ENCODE peak calls at places on chromosomes 13 and 19, in eight cellular contexts. C, X, W, F, Z, K, P and O are unnamed samples. For H3K4me1, the result is how much of the 10 kb centered on the place peaks cover.

GRCh38 chr13:45847554-45848224 is 3.9 kb downstream of the SIAH3 start:
- DNase-seq in C (peak), P (no peak), F (peak), W (peak), X (peak), Z (peak), K (no peak), O (no peak)

GRCh38 chr19:4636151-4636717 is 3.1 kb upstream of the TNFAIP8L1 start:
- DNase-seq in X (peak), P (peak), K (no peak), Z (peak), W (peak), C (peak), F (peak), O (no peak)

GRCh38 chr13:92460479-92460878 is 766.1 kb upstream of the GPC6 start:
- DNase-seq in C (peak), X (no peak), K (no peak), P (no peak), F (no peak), Z (no peak), W (no peak), O (no peak)

GRCh38 chr13:41061075-41061913 is at the start of gene WBP4:
- DNase-seq in P (peak), K (peak), X (peak), F (peak), Z (peak), C (peak), W (peak), O (peak)

GRCh38 chr13:113946409-113947181 is 27.3 kb downstream of the C13orf46 start:
- DNase-seq in Z (peak), C (no peak), P (no peak), F (no peak), K (no peak), W (no peak), X (no peak), O (no peak)

GRCh38 chr13:113941571-113942191 is 32.2 kb downstream of the C13orf46 start:
- DNase-seq in C (no peak), K (no peak), X (no peak), W (no peak), F (no peak), Z (no peak), P (no peak), O (no peak)

GRCh38 chr13:33262069-33262487 is 23.5 kb downstream of the STARD13 start:
- DNase-seq in F (no peak), X (no peak), W (peak), P (no peak), Z (peak), C (no peak), K (peak), O (no peak)

GRCh38 chr13:98751397-98752110 is 918 bp downstream of the SLC15A1 start:
- DNase-seq in K (no peak), F (no peak), C (peak), Z (peak), P (no peak), X (no peak), W (peak), O (no peak)

GRCh38 chr13:36543671-36544070 is 111.4 kb downstream of the CCNA1 start:
- DNase-seq in P (no peak), Z (no peak), K (no peak), C (no peak), F (no peak), X (no peak), W (no peak), O (no peak)

GRCh38 chr13:109974354-109974753 is 188.0 kb upstream of the IRS2 start:
- DNase-seq in Z (no peak), C (no peak), X (no peak), W (no peak), P (no peak), K (no peak), F (no peak), O (no peak)

GRCh38 chr19:34474233-34474989 is 7.1 kb upstream of the WTIP start:
- DNase-seq in P (no peak), W (no peak), F (no peak), C (no peak), Z (no peak), K (no peak), X (no peak), O (no peak)

GRCh38 chr13:62046512-62046911 is 630.9 kb upstream of the PCDH20 start:
- DNase-seq in K (no peak), P (no peak), W (no peak), C (no peak), F (no peak), X (no peak), Z (peak), O (no peak)

GRCh38 chr19:3238066-3238561 is 13.7 kb downstream of the CELF5 start:
- DNase-seq in P (no peak), C (no peak), Z (no peak), W (no peak), K (no peak), F (no peak), X (no peak), O (no peak)

GRCh38 chr13:98984118-98984517 is 6.3 kb upstream of the DOCK9 start:
- DNase-seq in C (no peak), W (no peak), F (no peak), P (peak), K (peak), X (no peak), Z (no peak), O (no peak)

GRCh38 chr13:27259831-27260230 is 8.5 kb downstream of the RPL21 start:
- DNase-seq in P (no peak), K (no peak), Z (no peak), F (no peak), C (no peak), W (no peak), X (no peak), O (no peak)

GRCh38 chr19:34364830-34365462 is at the start of gene GPI:
- DNase-seq in K (peak), X (peak), P (peak), W (peak), C (peak), Z (peak), F (peak), O (no peak)

GRCh38 chr19:58518261-58519086 is 1.1 kb downstream of the ZBTB45 start:
- DNase-seq in C (no peak), F (no peak), W (peak), Z (no peak), X (no peak), P (no peak), K (no peak), O (no peak)

GRCh38 chr13:108313382-108313781 is 43.9 kb downstream of the TNFSF13B start:
- DNase-seq in K (no peak), X (no peak), Z (no peak), W (no peak), C (no peak), P (no peak), F (no peak), O (no peak)

GRCh38 chr13:48159436-48160225 is 64.7 kb upstream of the MED4 start:
- DNase-seq in X (no peak), P (no peak), K (no peak), C (no peak), W (no peak), F (no peak), Z (no peak), O (no peak)

GRCh38 chr13:33017410-33017929 is 1.2 kb downstream of the KL start:
- DNase-seq in F (no peak), X (peak), P (no peak), K (peak), Z (no peak), C (peak), W (peak), O (no peak)

GRCh38 chr13:21234537-21234936 is 58.1 kb downstream of the MRPL57 start:
- DNase-seq in Z (no peak), X (no peak), W (no peak), P (no peak), K (peak), F (no peak), C (no peak), O (no peak)

GRCh38 chr13:31793246-31793645 is 53.9 kb downstream of the RXFP2 start:
- DNase-seq in Z (no peak), P (no peak), W (no peak), F (no peak), C (no peak), K (no peak), X (no peak), O (no peak)

GRCh38 chr13:27043013-27043412 is 128.6 kb downstream of the USP12 start:
- DNase-seq in X (peak), C (peak), P (no peak), F (no peak), K (peak), Z (no peak), W (no peak), O (no peak)

GRCh38 chr13:92187378-92187989 is 789.1 kb downstream of the GPC5 start:
- DNase-seq in P (peak), C (peak), F (no peak), X (peak), K (peak), Z (no peak), W (no peak), O (no peak)

GRCh38 chr13:43686557-43686956 is 100.2 kb downstream of the ENOX1 start:
- DNase-seq in F (no peak), W (no peak), K (peak), Z (no peak), P (no peak), C (peak), X (no peak), O (no peak)

GRCh38 chr13:43815204-43815603 is 28.4 kb upstream of the ENOX1 start:
- DNase-seq in X (no peak), F (no peak), Z (no peak), C (no peak), P (no peak), K (no peak), W (no peak), O (no peak)

GRCh38 chr19:4061178-4061682 is 5.5 kb downstream of the ZBTB7A start:
- DNase-seq in C (peak), Z (peak), W (peak), X (peak), K (peak), P (peak), F (peak), O (no peak)

GRCh38 chr19:46863818-46864629 is 3.2 kb downstream of the ARHGAP35 start:
- DNase-seq in X (no peak), F (no peak), K (peak), P (peak), C (peak), Z (no peak), W (no peak), O (no peak)

GRCh38 chr13:50911051-50911690 is 1.6 kb downstream of the RNASEH2B start:
- DNase-seq in P (no peak), F (no peak), Z (no peak), C (no peak), K (peak), X (no peak), W (no peak), O (no peak)

GRCh38 chr13:40477623-40478608 is 188.5 kb downstream of the FOXO1 start:
- DNase-seq in P (no peak), F (no peak), X (peak), W (no peak), Z (no peak), K (peak), C (peak), O (no peak)

DNA sequence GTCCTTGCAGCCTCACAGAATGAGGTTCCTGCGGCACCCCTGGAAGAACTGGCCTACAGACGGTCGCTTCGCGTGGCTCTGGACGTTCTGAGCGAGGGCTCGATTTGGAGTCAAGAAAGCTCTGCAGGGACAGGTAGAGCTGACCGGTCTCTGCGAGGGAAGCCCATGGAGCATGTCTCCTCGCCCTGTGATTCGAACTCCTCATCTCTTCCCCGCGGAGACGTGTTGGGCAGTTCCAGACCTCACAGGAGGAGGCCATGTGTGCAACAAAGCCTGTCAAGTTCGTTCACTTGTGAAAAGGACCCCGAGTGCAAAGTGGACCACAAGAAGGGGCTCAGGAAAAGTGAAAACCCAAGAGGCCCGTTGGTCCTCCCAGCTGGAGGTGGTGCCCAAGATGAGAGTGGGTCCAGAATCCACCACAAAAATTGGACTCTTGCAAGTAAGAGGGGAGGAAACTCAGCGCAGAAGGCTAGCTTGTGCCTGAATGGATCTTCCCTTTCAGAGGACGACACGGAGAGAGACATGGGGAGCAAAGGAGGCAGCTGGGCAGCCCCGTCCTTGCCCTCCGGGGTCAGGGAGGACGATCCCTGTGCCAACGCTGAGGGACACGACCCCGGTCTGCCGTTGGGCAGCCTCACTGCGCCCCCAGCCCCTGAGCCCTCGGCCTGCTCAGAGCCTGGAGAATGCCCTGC is 23.4 kb upstream of the NDUFS7 start:
- DNase-seq in X (no peak), K (no peak), Z (no peak), C (no peak), P (no peak), W (no peak), F (no peak), O (no peak)
- H3K4me1 ChIP-seq in X (under half), K (under half), Z (under half), C (under half), P (under half), W (under half), F (under half), O (under half)

DNA sequence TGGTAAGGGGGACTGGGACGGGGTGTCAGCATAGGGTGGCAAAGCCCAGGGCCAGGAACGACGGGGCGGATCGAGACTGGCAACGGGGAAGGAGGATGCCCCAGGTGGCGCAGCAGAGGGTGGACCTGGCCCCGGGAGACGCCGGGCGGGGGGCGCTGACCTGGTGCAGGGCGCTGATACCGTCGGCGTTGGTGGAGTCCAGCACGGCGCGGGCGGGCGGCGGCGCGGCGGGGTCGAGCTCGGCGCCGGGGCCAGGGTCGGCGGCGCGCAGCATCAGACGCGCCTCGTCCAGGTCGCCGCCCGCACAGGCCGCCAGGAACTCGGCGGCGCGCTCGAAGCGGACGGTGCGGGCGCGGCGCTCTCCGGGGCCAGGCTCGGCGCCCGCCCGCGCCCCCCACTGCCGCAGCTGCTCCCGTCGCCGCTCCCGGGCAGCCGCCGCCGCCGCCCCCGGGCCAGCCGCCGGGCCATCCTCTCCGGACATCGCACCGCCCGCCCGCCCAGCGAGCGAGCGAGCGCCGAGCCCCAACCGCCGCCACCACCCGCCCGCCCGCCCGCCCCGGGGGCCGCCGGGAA is 288 bp downstream of the PPP1R12C start:
- DNase-seq in F (no peak), X (no peak), K (no peak), Z (no peak), W (peak), P (no peak), C (peak), O (no peak)
- TF ChIP-seq POLR2A in F (peak), X (peak), K (no peak), Z (no peak), W (no peak), P (no peak), C (no peak), O (no peak)

GRCh38 chr19:13016628-13017305 is 21.5 kb downstream of the NFIX start:
- DNase-seq in F (no peak), P (no peak), K (no peak), W (no peak), Z (no peak), C (no peak), X (no peak), O (no peak)

GRCh38 chr19:13018037-13018914 is 23.0 kb downstream of the NFIX start:
- DNase-seq in K (no peak), C (no peak), Z (peak), P (peak), X (peak), F (no peak), W (peak), O (no peak)

GRCh38 chr19:13020002-13020414 is 24.7 kb downstream of the NFIX start:
- DNase-seq in X (no peak), P (no peak), W (no peak), F (no peak), Z (no peak), C (no peak), K (no peak), O (no peak)

GRCh38 chr19:13017306-13018036 is 22.2 kb downstream of the NFIX start:
- DNase-seq in K (no peak), Z (no peak), W (no peak), P (no peak), X (no peak), C (no peak), F (no peak), O (no peak)

DNA sequence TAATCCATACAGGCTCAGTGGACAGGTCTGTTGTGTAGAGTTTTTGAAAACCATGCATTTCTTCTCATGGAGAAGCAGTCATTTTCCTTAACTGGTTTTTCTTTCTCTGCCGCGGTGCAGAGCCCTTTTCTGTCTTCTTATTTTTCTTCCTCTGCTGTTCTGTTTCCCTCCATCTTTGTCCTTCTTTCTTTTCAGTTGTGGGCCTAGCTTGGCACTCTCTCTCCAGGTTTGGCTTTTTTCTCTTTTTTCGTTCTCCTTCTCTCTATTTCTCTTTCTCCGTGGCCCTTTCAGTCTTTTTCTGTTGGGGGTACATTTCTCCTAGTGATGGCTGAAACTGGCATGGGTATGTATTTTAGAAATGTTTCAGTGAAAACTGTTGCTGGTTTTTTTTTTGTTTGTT is 24.1 kb downstream of the NFIX start:
- DNase-seq in F (no peak), X (no peak), C (no peak), P (no peak), K (no peak), W (no peak), Z (no peak), O (no peak)
- H3K4me1 ChIP-seq in F (under half), X (half or more), C (under half), P (under half), K (half or more), W (half or more), Z (half or more), O (half or more)

GRCh38 chr19:40284501-40285352 is at the start of gene AKT2:
- DNase-seq in F (peak), W (no peak), K (no peak), Z (peak), C (peak), X (peak), P (peak), O (no peak)

GRCh38 chr19:40286235-40286530 is 1.0 kb upstream of the AKT2 start:
- DNase-seq in Z (no peak), X (no peak), W (no peak), K (no peak), P (no peak), F (no peak), C (no peak), O (no peak)

GRCh38 chr19:40286674-40287421 is 1.7 kb upstream of the AKT2 start:
- DNase-seq in K (no peak), X (no peak), C (no peak), W (no peak), Z (no peak), F (no peak), P (no peak), O (no peak)

GRCh38 chr19:40284251-40284500 is 969 bp downstream of the AKT2 start:
- DNase-seq in C (no peak), F (no peak), W (no peak), X (no peak), K (no peak), P (no peak), Z (no peak), O (no peak)

GRCh38 chr19:40285353-40286234 is 449 bp upstream of the AKT2 start:
- DNase-seq in P (peak), X (peak), Z (peak), K (peak), W (peak), F (peak), C (peak), O (peak)
- TF ChIP-seq POLR2A in P (peak), X (peak), Z (no peak), K (peak), W (peak), F (peak), C (peak), O (no peak)

GRCh38 chr19:35777961-35778360 is 2.6 kb downstream of the ARHGAP33 start:
- DNase-seq in C (no peak), K (no peak), W (no peak), Z (no peak), X (no peak), P (no peak), F (no peak), O (no peak)

GRCh38 chr19:35781650-35782049 is 6.3 kb downstream of the ARHGAP33 start:
- DNase-seq in K (no peak), W (no peak), F (no peak), C (no peak), X (no peak), P (no peak), Z (peak), O (no peak)

GRCh38 chr19:35779033-35779432 is 3.7 kb downstream of the ARHGAP33 start:
- DNase-seq in X (no peak), P (no peak), W (no peak), C (no peak), K (no peak), F (no peak), Z (no peak), O (no peak)

GRCh38 chr19:35780717-35781116 is 5.4 kb downstream of the ARHGAP33 start:
- DNase-seq in C (no peak), Z (peak), P (no peak), X (no peak), F (no peak), W (no peak), K (no peak), O (no peak)

DNA sequence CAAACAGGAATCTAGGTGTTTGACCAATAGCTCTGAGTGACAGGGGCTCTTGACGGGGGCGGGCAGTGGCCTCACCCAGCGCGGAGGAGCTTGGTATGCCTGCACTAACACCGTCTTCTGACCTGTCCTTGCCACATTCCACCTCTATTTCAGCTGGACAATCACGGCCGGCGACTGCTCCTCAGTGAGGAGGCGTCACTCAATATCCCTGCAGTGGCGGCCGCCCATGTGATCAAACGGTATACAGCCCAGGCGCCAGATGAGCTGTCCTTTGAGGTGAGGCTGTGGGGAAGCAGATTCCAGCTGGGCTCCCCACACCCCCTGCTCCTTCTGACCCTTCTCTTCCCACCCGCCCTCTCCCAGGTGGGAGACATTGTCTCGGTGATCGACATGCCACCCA is 4.7 kb downstream of the ARHGAP33 start:
- DNase-seq in F (no peak), W (no peak), C (no peak), Z (no peak), P (no peak), K (no peak), X (no peak), O (no peak)
- H3K4me1 ChIP-seq in F (under half), W (under half), C (under half), Z (under half), P (under half), K (under half), X (under half), O (under half)